ENCODE peak calls at places on chromosome 7, in five cellular contexts. J is left ventricle myocardium inferior, B is neural progenitor cell, W is IMR-90, K is mucosa of descending colon. H is an unnamed sample.

GRCh38 chr7:155860840-155861479 is 48.7 kb upstream of the SHH start:
- DNase-seq in J (no peak), B (no peak), W (peak), K (no peak), H (peak)

GRCh38 chr7:131068604-131069021 is 259.1 kb upstream of the MKLN1 start:
- DNase-seq in J (no peak), B (peak), W (peak), K (no peak), H (no peak)

GRCh38 chr7:149820622-149821190 is 17.5 kb upstream of the ZNF862 start:
- DNase-seq in J (peak), B (no peak), W (no peak), K (no peak), H (no peak)

GRCh38 chr7:22197376-22197775 is 159.6 kb downstream of the RAPGEF5 start:
- DNase-seq in J (no peak), B (no peak), W (no peak), K (no peak), H (no peak)

GRCh38 chr7:33072471-33072870 is 9.9 kb upstream of the NT5C3A start:
- DNase-seq in J (no peak), B (no peak), W (peak), K (no peak), H (no peak)

GRCh38 chr7:92843781-92844180 is 7.4 kb upstream of the CDK6 start:
- DNase-seq in J (no peak), B (no peak), W (no peak), K (no peak), H (no peak)

GRCh38 chr7:113128028-113128427 is 9.7 kb upstream of the SMIM30 start:
- DNase-seq in J (no peak), B (no peak), W (peak), K (no peak), H (no peak)

GRCh38 chr7:23980081-23980480 is 270.1 kb downstream of the STK31 start:
- DNase-seq in J (no peak), B (no peak), W (no peak), K (no peak), H (no peak)

GRCh38 chr7:32075612-32076011 is 5.4 kb upstream of the PDE1C start:
- DNase-seq in J (no peak), B (no peak), W (no peak), K (no peak), H (no peak)

GRCh38 chr7:134741901-134742635 is 37.4 kb upstream of the CALD1 start:
- DNase-seq in J (no peak), B (peak), W (peak), K (no peak), H (no peak)

GRCh38 chr7:22725585-22725984 is 1.4 kb upstream of the IL6 start:
- DNase-seq in J (no peak), B (peak), W (peak), K (no peak), H (no peak)

GRCh38 chr7:22420973-22421635 is 64.2 kb upstream of the RAPGEF5 start:
- DNase-seq in J (no peak), B (no peak), W (no peak), K (no peak), H (no peak)

GRCh38 chr7:29858080-29858951 is 52.0 kb downstream of the WIPF3 start:
- DNase-seq in J (no peak), B (no peak), W (no peak), K (no peak), H (no peak)

GRCh38 chr7:151425670-151426075 is 14.3 kb downstream of the CRYGN start:
- DNase-seq in J (no peak), B (peak), W (peak), K (no peak), H (no peak)

GRCh38 chr7:138205614-138206150 is 129.4 kb downstream of the AKR1D1 start:
- DNase-seq in J (no peak), B (no peak), W (no peak), K (no peak), H (no peak)

GRCh38 chr7:85447004-85447403 is 260.1 kb upstream of the SEMA3D start:
- DNase-seq in J (no peak), B (no peak), W (no peak), K (no peak), H (no peak)

GRCh38 chr7:128454808-128455555 is 696 bp upstream of the HILPDA start:
- DNase-seq in J (no peak), B (peak), W (peak), K (no peak), H (no peak)

GRCh38 chr7:98997836-98998235 is 119.5 kb downstream of the TRRAP start:
- DNase-seq in J (no peak), B (no peak), W (no peak), K (no peak), H (no peak)

GRCh38 chr7:28960071-28960840 is 2.1 kb upstream of the TRIL start:
- DNase-seq in J (no peak), B (no peak), W (no peak), K (no peak), H (no peak)

DNA sequence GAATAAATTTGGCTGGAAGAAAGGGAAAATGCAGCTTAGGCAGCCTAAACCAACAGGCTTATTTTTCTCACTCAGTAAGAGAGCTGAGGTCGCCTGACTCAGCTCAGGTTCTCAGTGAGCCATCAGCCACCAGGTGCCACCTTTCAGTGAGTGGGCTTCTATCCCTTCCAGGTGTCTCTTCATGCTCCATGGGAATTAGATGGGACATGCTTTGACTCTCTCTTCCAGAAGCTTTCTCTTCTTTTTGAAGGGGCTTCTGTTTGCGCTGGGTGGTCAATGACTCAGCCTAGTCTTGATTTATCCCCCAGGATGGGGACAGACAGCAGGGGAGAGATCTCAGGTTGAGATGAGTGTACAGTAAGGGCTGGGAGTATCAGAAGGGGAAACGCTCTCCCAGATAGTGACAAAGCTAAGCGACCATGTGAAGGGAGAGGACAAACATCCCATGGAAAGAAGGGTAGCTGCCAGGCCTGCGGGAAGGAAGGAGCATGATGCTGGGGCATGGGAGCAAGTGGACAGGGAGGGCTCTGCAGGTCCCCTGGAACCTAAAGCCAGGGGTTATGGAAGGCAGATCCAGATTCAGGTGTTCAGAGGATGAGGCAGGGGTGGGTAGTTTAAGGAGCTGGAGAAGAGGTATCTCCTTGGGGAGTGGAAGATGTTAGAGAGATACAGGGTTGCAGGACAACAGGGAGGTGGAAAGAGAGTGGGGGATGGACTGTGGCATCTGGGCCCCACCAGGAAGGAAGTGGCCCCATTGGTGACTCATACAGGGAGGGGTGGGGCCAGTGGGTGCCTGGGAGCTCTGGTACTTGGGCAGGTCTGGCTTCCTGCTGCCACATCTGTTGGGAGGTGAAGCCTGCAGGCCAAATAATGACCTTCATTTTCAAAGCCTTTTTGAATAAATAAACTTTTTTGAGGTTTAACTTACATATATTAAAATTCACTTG is 32.5 kb downstream of the OGDH start:
- DNase-seq in J (peak), B (no peak), W (peak), K (peak), H (peak)
- TF ChIP-seq CTCF in J (no peak), B (no peak), W (no peak), K (no peak), H (no peak)

GRCh38 chr7:141700291-141700847 is 1.6 kb downstream of the DENND11 start:
- DNase-seq in J (no peak), B (no peak), W (no peak), K (no peak), H (no peak)
- H3K4me3 ChIP-seq in J (peak), B (peak), W (no peak), K (no peak), H (no peak)

DNA sequence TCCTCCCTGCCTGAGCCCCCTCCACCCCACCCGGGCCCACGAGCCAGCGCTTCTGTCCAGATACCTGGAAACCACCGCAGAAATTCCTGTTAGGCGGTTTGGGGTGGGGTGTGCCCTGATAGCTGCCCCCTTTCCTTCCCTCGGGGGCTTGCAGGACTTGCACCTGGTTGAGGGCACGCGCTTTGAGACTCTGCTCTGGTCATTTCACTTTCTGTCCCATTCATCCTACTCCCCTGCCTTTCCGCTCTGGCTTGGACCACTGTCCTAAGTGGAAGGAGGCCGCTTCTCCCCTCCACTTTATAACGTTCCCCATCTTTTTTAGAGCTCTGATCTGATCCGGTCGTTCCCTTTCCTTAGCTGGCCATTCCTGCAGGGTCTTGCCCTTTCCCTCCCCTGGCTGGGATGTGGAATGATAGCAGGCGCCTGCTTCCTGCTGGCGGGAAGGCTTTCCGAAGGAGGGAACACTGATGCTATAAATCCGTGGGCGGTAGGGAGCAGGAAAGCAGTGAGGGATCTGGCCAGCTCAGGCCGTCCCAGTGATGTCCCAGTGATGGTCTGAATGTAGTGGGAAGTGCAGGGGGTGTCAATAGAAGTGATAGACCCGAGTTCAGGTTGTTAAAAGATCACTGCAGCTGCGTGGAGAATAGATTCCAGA is 852 bp upstream of the PRKAR1B start:
- DNase-seq in J (no peak), B (peak), W (peak), K (no peak), H (peak)
- TF ChIP-seq CTCF in J (no peak), B (no peak), W (peak), K (no peak), H (no peak)

DNA sequence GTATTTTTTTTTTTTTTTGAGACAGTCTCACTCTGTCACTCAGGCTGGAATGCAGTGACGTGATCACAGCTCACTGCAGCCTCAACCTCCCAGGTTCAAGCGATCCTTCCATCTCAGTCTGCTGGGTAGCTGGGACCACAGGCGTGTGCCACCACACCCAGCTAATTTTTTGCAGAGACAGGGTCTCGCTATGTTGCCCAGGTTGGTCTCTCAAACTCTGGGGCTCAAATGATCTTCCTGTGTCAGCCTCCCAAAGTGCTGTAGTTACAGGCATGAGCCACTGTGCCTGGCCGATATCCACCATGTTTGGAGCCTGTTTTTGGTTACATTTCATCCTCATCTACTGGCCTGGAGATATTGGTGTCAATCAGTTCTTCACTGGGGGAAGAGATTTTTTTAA is 120.7 kb downstream of the CUX1 start:
- DNase-seq in J (no peak), B (no peak), W (no peak), K (no peak), H (no peak)
- H3K4me3 ChIP-seq in J (no peak), B (no peak), W (no peak), K (no peak), H (no peak)

DNA sequence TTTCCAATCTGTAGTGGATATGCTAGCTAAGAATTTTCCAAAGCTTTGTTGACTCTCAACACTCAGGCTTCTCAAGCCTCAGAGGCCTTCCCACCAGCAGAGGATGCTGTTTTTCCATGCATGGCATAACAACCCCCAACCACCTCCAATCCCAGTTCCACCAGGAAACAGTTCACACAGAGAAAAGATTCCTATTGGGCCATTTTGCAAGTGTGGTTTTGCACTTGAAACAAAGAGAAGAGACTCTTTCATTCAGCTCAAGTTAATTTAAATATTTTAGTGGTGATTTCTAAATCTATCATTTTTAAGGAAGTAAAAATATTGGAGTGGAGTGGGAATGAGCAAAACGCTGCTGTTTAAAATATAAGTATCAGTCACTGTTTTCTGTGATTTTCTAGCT is 105.6 kb upstream of the COL1A2 start:
- DNase-seq in J (peak), B (peak), W (peak), K (peak), H (peak)
- TF ChIP-seq CTCF in J (peak), B (peak), W (peak), K (peak), H (no peak)